ENCODE peak calls at places on chromosomes 7 and 10, in four cellular contexts. O is spleen, N is fibroblast of lung, H is IMR-90. S is an unnamed sample.

GRCh38 chr7:92904292-92905131 is 68.1 kb upstream of the CDK6 start:
- DNase-seq in O (peak; percentile 75), N (peak; percentile 91), H (peak; percentile 97), S (peak; percentile 41)

GRCh38 chr10:91944880-91945630 is 21.5 kb downstream of the BTAF1 start:
- DNase-seq in O (no peak), N (no peak), H (peak; percentile 61), S (no peak)

GRCh38 chr7:115070311-115070710 is 148.4 kb downstream of the MDFIC start:
- DNase-seq in O (no peak), N (no peak), H (no peak), S (no peak)

GRCh38 chr7:70434821-70435220 is 697.1 kb upstream of the GALNT17 start:
- DNase-seq in O (no peak), N (no peak), H (no peak), S (no peak)

GRCh38 chr10:132961-133898 is 2.0 kb upstream of the ZMYND11 start:
- DNase-seq in O (no peak), N (peak; percentile 55), H (peak; percentile 74), S (no peak)

GRCh38 chr7:16395121-16395520 is 26.2 kb downstream of the CRPPA start:
- DNase-seq in O (no peak), N (no peak), H (no peak), S (no peak)

GRCh38 chr7:51357821-51358220 is 41.2 kb upstream of the COBL start:
- DNase-seq in O (no peak), N (no peak), H (no peak), S (no peak)

GRCh38 chr7:151716339-151716722 is 160.6 kb downstream of the PRKAG2 start:
- DNase-seq in O (no peak), N (no peak), H (no peak), S (no peak)

GRCh38 chr7:3914385-3914784 is 613.3 kb downstream of the SDK1 start:
- DNase-seq in O (no peak), N (peak; percentile 69), H (no peak), S (no peak)

GRCh38 chr10:43000021-43000411 is 76.9 kb upstream of the RET start:
- DNase-seq in O (no peak), N (no peak), H (no peak), S (no peak)

GRCh38 chr10:6136215-6137201 is 47.7 kb downstream of the RBM17 start:
- DNase-seq in O (peak; percentile 51), N (peak; percentile 56), H (peak; percentile 86), S (no peak)

GRCh38 chr10:43372751-43373445 is 1.5 kb downstream of the FXYD4 start:
- DNase-seq in O (peak; percentile 25), N (no peak), H (no peak), S (no peak)

GRCh38 chr10:133346413-133346812 is 760 bp upstream of the PRAP1 start:
- DNase-seq in O (no peak), N (no peak), H (no peak), S (no peak)

GRCh38 chr10:11557967-11558366 is 53.5 kb downstream of the USP6NL start:
- DNase-seq in O (no peak), N (no peak), H (no peak), S (no peak)

GRCh38 chr10:102398172-102399020 is 2.9 kb downstream of the NFKB2 start:
- DNase-seq in O (peak; percentile 81), N (no peak), H (no peak), S (no peak)

GRCh38 chr10:23368816-23369640 is 24.4 kb upstream of the C10orf67 start:
- DNase-seq in O (no peak), N (no peak), H (no peak), S (peak; percentile 69)

GRCh38 chr10:24209421-24209770 is 458 bp downstream of the KIAA1217 start:
- DNase-seq in O (no peak), N (peak; percentile 13), H (peak; percentile 44), S (peak; percentile 83)

GRCh38 chr10:132817701-132818211 is 31.8 kb upstream of the NKX6-2 start:
- DNase-seq in O (peak; percentile 58), N (no peak), H (no peak), S (no peak)

GRCh38 chr7:131786204-131786603 is 229.8 kb upstream of the PODXL start:
- DNase-seq in O (no peak), N (no peak), H (no peak), S (no peak)

GRCh38 chr7:124188576-124188975 is 155.7 kb upstream of the TMEM229A start:
- DNase-seq in O (no peak), N (no peak), H (no peak), S (no peak)

GRCh38 chr7:112448891-112449290 is 1.4 kb upstream of the IFRD1 start:
- DNase-seq in O (no peak), N (no peak), H (no peak), S (no peak)

GRCh38 chr10:60654813-60655464 is 123.3 kb upstream of the CDK1 start:
- DNase-seq in O (no peak), N (peak; percentile 51), H (peak; percentile 84), S (no peak)

GRCh38 chr10:11304906-11305585 is 287.4 kb downstream of the CELF2 start:
- DNase-seq in O (no peak), N (no peak), H (no peak), S (no peak)

GRCh38 chr10:49747303-49747646 is 14.8 kb downstream of the OGDHL start:
- DNase-seq in O (peak; percentile 49), N (no peak), H (no peak), S (no peak)

GRCh38 chr10:96548589-96548988 is 34.9 kb upstream of the TLL2 start:
- DNase-seq in O (no peak), N (no peak), H (no peak), S (no peak)

GRCh38 chr10:62851449-62851848 is 35.3 kb upstream of the EGR2 start:
- DNase-seq in O (no peak), N (peak; percentile 32), H (peak; percentile 1), S (peak; percentile 46)

GRCh38 chr7:46282155-46282554 is 361.1 kb upstream of the IGFBP3 start:
- DNase-seq in O (no peak), N (no peak), H (no peak), S (no peak)

GRCh38 chr7:105678811-105679495 is 97.7 kb upstream of the EFCAB10 start:
- DNase-seq in O (peak; percentile 91), N (peak; percentile 68), H (peak; percentile 50), S (peak; percentile 82)

GRCh38 chr10:15548331-15548730 is 171.4 kb downstream of the ITGA8 start:
- DNase-seq in O (no peak), N (no peak), H (no peak), S (no peak)

GRCh38 chr10:15545266-15545665 is 174.2 kb upstream of the FAM171A1 start:
- DNase-seq in O (no peak), N (no peak), H (no peak), S (no peak)

GRCh38 chr10:15543994-15544393 is 172.9 kb upstream of the FAM171A1 start:
- DNase-seq in O (no peak), N (no peak), H (no peak), S (no peak)

GRCh38 chr10:15546606-15547005 is 173.1 kb downstream of the ITGA8 start:
- DNase-seq in O (no peak), N (no peak), H (no peak), S (no peak)

GRCh38 chr10:15545884-15546283 is 173.8 kb downstream of the ITGA8 start:
- DNase-seq in O (no peak), N (no peak), H (no peak), S (no peak)
- H3K27ac ChIP-seq in O (no peak overlapping the region), N (no peak overlapping the region), H (no peak overlapping the region), S (no peak overlapping the region)

GRCh38 chr10:3486346-3487065 is 298.5 kb downstream of the KLF6 start:
- DNase-seq in O (no peak), N (no peak), H (peak; percentile 57), S (no peak)
- H3K27ac ChIP-seq in O (no peak overlapping the region), N (no peak overlapping the region), H (no peak overlapping the region), S (no peak overlapping the region)

GRCh38 chr10:68496072-68496471 is 24.3 kb upstream of the DNA2 start:
- DNase-seq in O (no peak), N (no peak), H (no peak), S (no peak)
- H3K27ac ChIP-seq in O (no peak overlapping the region), N (no peak overlapping the region), H (no peak overlapping the region), S (no peak overlapping the region)

DNA sequence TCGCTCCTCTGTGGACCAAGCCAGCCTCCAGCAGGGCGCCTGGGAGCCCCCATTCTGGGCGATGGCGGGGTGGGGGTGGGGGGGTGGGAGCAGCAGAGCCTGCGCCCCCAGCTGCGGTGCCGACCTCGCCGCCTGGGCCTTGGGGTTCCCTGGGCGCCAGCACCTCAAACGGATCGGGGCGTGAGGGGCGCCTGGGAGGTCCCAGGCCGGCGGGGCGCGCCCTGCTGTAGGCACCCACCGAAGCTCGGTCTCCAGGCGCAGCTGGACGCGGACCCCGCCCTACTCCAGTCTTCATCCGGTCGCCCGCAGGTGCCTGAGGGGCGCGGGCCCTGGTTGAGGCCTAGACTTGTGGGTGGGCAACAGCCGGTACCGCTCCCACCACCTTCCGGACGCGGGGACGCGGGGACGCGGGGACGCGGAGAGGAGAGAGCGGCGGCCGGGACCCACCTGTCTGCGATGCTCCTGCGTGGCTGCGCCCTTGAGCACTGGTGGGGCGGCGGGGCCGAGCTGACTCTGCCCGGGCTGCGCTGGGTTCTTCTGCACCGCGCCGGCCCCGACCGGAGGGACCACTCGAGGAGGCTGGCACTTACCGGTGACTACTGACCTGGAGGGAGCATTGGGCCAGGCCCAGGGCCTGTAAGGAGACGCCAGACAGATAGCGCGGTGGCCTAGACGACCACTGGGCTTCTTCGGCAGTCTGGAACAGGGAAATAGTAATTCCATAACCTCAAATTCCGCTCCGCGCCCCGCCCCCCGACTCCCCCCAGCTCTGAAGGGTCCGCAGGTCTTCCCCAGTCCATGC is 5.5 kb upstream of the KCP start:
- DNase-seq in O (peak; percentile 68), N (no peak), H (no peak), S (no peak)
- H3K27ac ChIP-seq in O (no peak overlapping the region), N (no peak overlapping the region), H (no peak overlapping the region), S (no peak overlapping the region)

GRCh38 chr10:109770000-109770399 is 153.3 kb downstream of the XPNPEP1 start:
- DNase-seq in O (no peak), N (no peak), H (no peak), S (no peak)
- H3K27ac ChIP-seq in O (no peak overlapping the region), N (no peak overlapping the region), H (no peak overlapping the region), S (peak overlapping the region; percentile 38)

GRCh38 chr10:33386926-33387325 is 52.5 kb upstream of the NRP1 start:
- DNase-seq in O (no peak), N (peak; percentile 18), H (peak; percentile 31), S (no peak)

GRCh38 chr10:33387720-33388119 is 53.3 kb upstream of the NRP1 start:
- DNase-seq in O (no peak), N (no peak), H (no peak), S (no peak)

GRCh38 chr10:33385686-33386085 is 51.2 kb upstream of the NRP1 start:
- DNase-seq in O (no peak), N (no peak), H (no peak), S (no peak)

GRCh38 chr10:33381897-33382578 is 47.6 kb upstream of the NRP1 start:
- DNase-seq in O (no peak), N (peak; percentile 87), H (peak; percentile 86), S (no peak)

GRCh38 chr10:33385016-33385415 is 50.5 kb upstream of the NRP1 start:
- DNase-seq in O (no peak), N (no peak), H (no peak), S (no peak)
- H3K27ac ChIP-seq in O (no peak overlapping the region), N (no peak overlapping the region), H (no peak overlapping the region), S (no peak overlapping the region)

DNA sequence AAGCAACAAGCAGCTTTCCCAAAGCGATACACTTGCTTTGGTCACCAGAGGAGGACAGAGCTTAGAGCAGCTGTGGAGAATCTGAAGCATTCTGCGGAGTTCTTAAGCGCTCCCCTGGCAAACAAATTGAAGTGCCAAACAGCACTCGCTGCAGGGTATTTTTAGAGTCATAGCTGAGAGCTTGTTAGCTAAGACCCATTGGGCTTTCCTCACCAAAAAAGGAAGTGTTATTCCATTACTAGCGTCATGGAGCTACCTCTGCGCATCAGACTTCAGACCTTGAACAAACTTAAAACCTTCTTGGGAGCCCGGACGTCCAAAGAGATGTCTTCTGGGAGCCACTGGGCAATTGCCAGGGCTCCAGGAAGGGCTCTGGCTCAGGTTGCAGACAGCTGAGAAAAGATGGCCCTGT is 23.2 kb upstream of the BMPR1A start:
- DNase-seq in O (no peak), N (peak; percentile 48), H (peak; percentile 8), S (no peak)
- H3K27ac ChIP-seq in O (no peak overlapping the region), N (no peak overlapping the region), H (no peak overlapping the region), S (no peak overlapping the region)

S was measured in A673.